ENCODE peak calls at places on chromosomes 6 and 20, in seven cellular contexts. T, L, K, B, I, R and S are unnamed samples. For H3K36me3, the result is how much of the 10 kb centered on the place peaks cover.

GRCh38 chr6:90604546-90604945 is 17.7 kb upstream of the MAP3K7 start:
- DNase-seq in T (no peak), B (no peak), R (no peak), I (no peak), K (no peak), L (no peak), S (no peak)

GRCh38 chr6:166275714-166276166 is 32.5 kb downstream of the PRR18 start:
- DNase-seq in L (peak), K (peak), R (peak), T (peak), I (peak), B (peak), S (no peak)

GRCh38 chr6:25601797-25602679 is 50.0 kb upstream of the SCGN start:
- DNase-seq in K (peak), I (peak), T (no peak), R (no peak), B (no peak), L (peak), S (no peak)

GRCh38 chr6:87661503-87661902 is 40.5 kb downstream of the AKIRIN2 start:
- DNase-seq in T (no peak), B (no peak), R (no peak), L (peak), K (peak), I (no peak), S (no peak)

GRCh38 chr6:146028250-146028789 is 542 bp upstream of the GRM1 start:
- DNase-seq in T (peak), B (peak), I (no peak), L (peak), K (peak), R (peak), S (no peak)

GRCh38 chr6:144359783-144360182 is 74.6 kb downstream of the UTRN start:
- DNase-seq in L (no peak), K (no peak), R (no peak), I (no peak), B (no peak), T (no peak), S (no peak)

GRCh38 chr20:2626853-2627541 is 25.4 kb upstream of the NOP56 start:
- DNase-seq in K (peak), L (peak), I (no peak), R (no peak), T (no peak), B (no peak), S (no peak)

GRCh38 chr20:39195495-39196129 is 233.5 kb downstream of the DHX35 start:
- DNase-seq in I (no peak), T (no peak), L (peak), K (no peak), R (no peak), B (no peak), S (no peak)

GRCh38 chr20:1912056-1912455 is 16.8 kb downstream of the SIRPA start:
- DNase-seq in B (no peak), T (no peak), R (no peak), L (no peak), I (no peak), K (peak), S (no peak)

GRCh38 chr6:112691289-112691688 is 344.2 kb downstream of the RFPL4B start:
- DNase-seq in K (peak), T (no peak), B (no peak), L (peak), R (no peak), I (peak), S (no peak)

GRCh38 chr6:23140879-23141278 is 571.5 kb downstream of the HDGFL1 start:
- DNase-seq in L (no peak), T (no peak), K (no peak), I (no peak), B (no peak), R (no peak), S (no peak)

GRCh38 chr6:110180228-110181008 is at the start of gene CDC40:
- DNase-seq in B (peak), T (peak), I (no peak), R (peak), L (no peak), K (no peak), S (no peak)

GRCh38 chr6:105278813-105279212 is 99.0 kb upstream of the POPDC3 start:
- DNase-seq in K (no peak), R (no peak), I (no peak), L (no peak), B (no peak), T (no peak), S (no peak)

GRCh38 chr20:50996901-50997830 is 25.7 kb downstream of the KCNG1 start:
- DNase-seq in L (no peak), R (no peak), I (no peak), T (no peak), K (peak), B (no peak), S (no peak)

GRCh38 chr6:142297605-142297995 is 4.2 kb upstream of the ADGRG6 start:
- DNase-seq in B (no peak), R (no peak), K (no peak), L (no peak), I (no peak), T (no peak), S (no peak)

GRCh38 chr20:32674362-32674789 is 635 bp upstream of the C20orf203 start:
- DNase-seq in I (peak), T (no peak), K (peak), B (no peak), R (peak), L (peak), S (no peak)

GRCh38 chr6:129498950-129499870 is 210.8 kb downstream of the ARHGAP18 start:
- DNase-seq in I (peak), L (peak), B (peak), T (no peak), R (no peak), K (peak), S (no peak)

GRCh38 chr6:148828047-148828446 is 81.2 kb downstream of the UST start:
- DNase-seq in L (no peak), R (no peak), T (no peak), B (no peak), I (no peak), K (no peak), S (no peak)

GRCh38 chr20:17835240-17835940 is 133.2 kb downstream of the SNX5 start:
- DNase-seq in I (peak), R (no peak), K (peak), B (peak), T (no peak), L (no peak), S (no peak)

GRCh38 chr6:141164042-141164748 is 968.5 kb upstream of the GJE1 start:
- DNase-seq in L (no peak), I (no peak), R (no peak), K (peak), T (no peak), B (no peak), S (no peak)

GRCh38 chr6:117489003-117489402 is 6.5 kb downstream of the DCBLD1 start:
- DNase-seq in R (no peak), I (no peak), T (no peak), B (no peak), K (no peak), L (no peak), S (no peak)

GRCh38 chr20:24633521-24633920 is 164.1 kb downstream of the SYNDIG1 start:
- DNase-seq in T (no peak), R (no peak), K (no peak), I (no peak), B (no peak), L (no peak), S (no peak)

GRCh38 chr20:22623211-22623610 is 38.8 kb upstream of the FOXA2 start:
- DNase-seq in L (no peak), R (no peak), T (no peak), I (no peak), B (no peak), K (peak), S (no peak)

GRCh38 chr6:101391772-101392560 is 1.5 kb upstream of the GRIK2 start:
- DNase-seq in T (no peak), R (no peak), I (no peak), B (no peak), K (no peak), L (no peak), S (no peak)

GRCh38 chr20:497979-498378 is 35.6 kb upstream of the TBC1D20 start:
- DNase-seq in L (no peak), R (no peak), B (no peak), K (no peak), I (no peak), T (no peak), S (no peak)

GRCh38 chr6:166559662-166560061 is 26.8 kb downstream of the RAMACL start:
- DNase-seq in T (no peak), L (no peak), R (no peak), I (no peak), B (no peak), K (no peak), S (no peak)

GRCh38 chr20:44159711-44160110 is 27.3 kb downstream of the JPH2 start:
- DNase-seq in T (no peak), L (no peak), K (no peak), I (no peak), B (no peak), R (no peak), S (no peak)

GRCh38 chr6:3455121-3455489 is 1.7 kb downstream of the SLC22A23 start:
- DNase-seq in I (no peak), T (no peak), K (no peak), B (no peak), R (peak), L (no peak), S (no peak)

GRCh38 chr6:152750694-152751093 is at the start of gene VIP:
- DNase-seq in K (peak), B (no peak), L (peak), T (no peak), I (no peak), R (no peak), S (peak)

GRCh38 chr6:131613296-131613925 is 14.6 kb downstream of the MED23 start:
- DNase-seq in B (no peak), K (no peak), I (no peak), L (no peak), T (no peak), R (no peak), S (no peak)
- H3K36me3 ChIP-seq in B (under half), K (half or more), I (under half), L (half or more), T (under half), R (half or more), S (under half)

DNA sequence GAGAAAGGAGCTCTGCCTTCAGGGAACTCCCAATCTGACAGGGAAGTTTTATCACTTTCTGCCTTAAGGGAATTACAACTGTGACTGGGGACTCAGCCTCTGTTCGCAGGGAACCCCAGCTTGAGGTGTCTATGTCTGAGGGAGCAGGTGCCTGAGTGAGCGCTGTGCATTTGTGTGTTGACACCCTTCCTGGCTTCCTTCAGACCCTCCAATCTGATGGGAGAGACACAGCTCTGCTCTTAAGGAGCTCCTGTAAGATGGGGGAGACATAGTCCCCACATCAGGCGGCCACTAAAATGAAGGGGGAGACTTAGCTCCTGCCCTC is 62.3 kb downstream of the MRPL14 start:
- DNase-seq in T (no peak), B (no peak), I (no peak), L (no peak), R (no peak), K (no peak), S (no peak)
- H3K27ac ChIP-seq in T (no peak), B (no peak), I (peak), L (no peak), R (no peak), K (no peak), S (no peak)

DNA sequence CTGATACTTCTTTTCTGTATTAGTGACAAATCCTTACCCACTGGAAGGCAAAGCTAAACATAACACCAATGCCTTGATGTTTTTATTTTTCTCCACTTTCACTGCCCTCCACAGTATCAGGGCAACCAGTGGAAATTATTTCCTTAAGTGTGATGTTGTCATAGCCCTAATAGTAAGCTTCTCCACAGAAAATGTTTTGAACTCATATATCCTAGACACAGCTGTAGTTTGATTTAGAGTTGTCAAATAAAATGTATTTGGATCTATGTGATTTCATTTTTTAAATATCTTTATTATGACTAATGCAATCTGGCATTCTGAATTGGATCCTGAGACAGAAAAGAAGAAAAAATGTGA is 70.9 kb upstream of the UFL1 start:
- DNase-seq in B (no peak), K (no peak), T (no peak), I (no peak), R (no peak), L (no peak), S (no peak)
- H3K4me3 ChIP-seq in B (no peak), K (no peak), T (no peak), I (no peak), R (no peak), L (no peak), S (no peak)

GRCh38 chr20:34055290-34055689 is 56.8 kb downstream of the EIF2S2 start:
- DNase-seq in B (no peak), R (no peak), T (no peak), K (peak), L (peak), I (no peak), S (no peak)

GRCh38 chr20:34062651-34063482 is 49.2 kb downstream of the EIF2S2 start:
- DNase-seq in B (no peak), R (no peak), L (no peak), K (no peak), I (no peak), T (no peak), S (no peak)

GRCh38 chr20:34061695-34062094 is 50.3 kb downstream of the EIF2S2 start:
- DNase-seq in L (no peak), K (no peak), I (no peak), B (no peak), R (no peak), T (no peak), S (no peak)

GRCh38 chr20:34060970-34061369 is 51.1 kb downstream of the EIF2S2 start:
- DNase-seq in I (no peak), T (no peak), K (no peak), B (no peak), R (no peak), L (no peak), S (no peak)

GRCh38 chr20:34058831-34059230 is 53.2 kb downstream of the EIF2S2 start:
- DNase-seq in K (peak), T (no peak), R (peak), B (no peak), L (peak), I (no peak), S (no peak)
- H3K36me3 ChIP-seq in K (under half), T (under half), R (under half), B (under half), L (under half), I (under half), S (under half)